ENCODE peak calls at places on chromosomes 12 and 14, in six cellular contexts. One of them, this sample, is unnamed.

GRCh38 chr12:40959041-40959440 is 229.1 kb upstream of the PDZRN4 start:
- DNase-seq in stimulated activated naive CD4-positive, alpha-beta T cell: no peak
- DNase-seq in RPMI8226: no peak
- DNase-seq in NCI-H1092: no peak
- DNase-seq in GM18507: no peak
- DNase-seq in hypothalamus: no peak
- DNase-seq in this sample: no peak

GRCh38 chr14:93301821-93302447 is 30.9 kb downstream of the BTBD7 start:
- DNase-seq in stimulated activated naive CD4-positive, alpha-beta T cell: no peak
- DNase-seq in RPMI8226: no peak
- DNase-seq in NCI-H1092: no peak
- DNase-seq in GM18507: no peak
- DNase-seq in hypothalamus: no peak
- DNase-seq in this sample: no peak

GRCh38 chr14:44404021-44404420 is 103.1 kb downstream of the FSCB start:
- DNase-seq in stimulated activated naive CD4-positive, alpha-beta T cell: no peak
- DNase-seq in RPMI8226: no peak
- DNase-seq in NCI-H1092: no peak
- DNase-seq in GM18507: no peak
- DNase-seq in hypothalamus: no peak
- DNase-seq in this sample: no peak

GRCh38 chr14:64654072-64654899 is 49.9 kb upstream of the PLEKHG3 start:
- DNase-seq in stimulated activated naive CD4-positive, alpha-beta T cell: no peak
- DNase-seq in RPMI8226: no peak
- DNase-seq in NCI-H1092: no peak
- DNase-seq in GM18507: no peak
- DNase-seq in hypothalamus: no peak
- DNase-seq in this sample: peak

GRCh38 chr14:22471545-22472121 is 117.4 kb downstream of the DAD1 start:
- DNase-seq in stimulated activated naive CD4-positive, alpha-beta T cell: no peak
- DNase-seq in RPMI8226: peak
- DNase-seq in NCI-H1092: peak
- DNase-seq in GM18507: no peak
- DNase-seq in hypothalamus: peak
- DNase-seq in this sample: no peak

GRCh38 chr12:92784356-92784755 is 81.6 kb downstream of the PLEKHG7 start:
- DNase-seq in stimulated activated naive CD4-positive, alpha-beta T cell: no peak
- DNase-seq in RPMI8226: no peak
- DNase-seq in NCI-H1092: no peak
- DNase-seq in GM18507: no peak
- DNase-seq in hypothalamus: no peak
- DNase-seq in this sample: no peak

GRCh38 chr14:29463727-29464370 is 463.8 kb downstream of the PRKD1 start:
- DNase-seq in stimulated activated naive CD4-positive, alpha-beta T cell: no peak
- DNase-seq in RPMI8226: no peak
- DNase-seq in NCI-H1092: peak
- DNase-seq in GM18507: no peak
- DNase-seq in hypothalamus: no peak
- DNase-seq in this sample: no peak

GRCh38 chr14:58865520-58866281 is 227.9 kb downstream of the DACT1 start:
- DNase-seq in stimulated activated naive CD4-positive, alpha-beta T cell: no peak
- DNase-seq in RPMI8226: no peak
- DNase-seq in NCI-H1092: no peak
- DNase-seq in GM18507: no peak
- DNase-seq in hypothalamus: no peak
- DNase-seq in this sample: no peak

GRCh38 chr14:26775765-26776577 is 178.1 kb upstream of the NOVA1 start:
- DNase-seq in stimulated activated naive CD4-positive, alpha-beta T cell: no peak
- DNase-seq in RPMI8226: no peak
- DNase-seq in NCI-H1092: no peak
- DNase-seq in GM18507: no peak
- DNase-seq in hypothalamus: no peak
- DNase-seq in this sample: no peak

GRCh38 chr12:77813558-77813957 is 17.1 kb upstream of the NAV3 start:
- DNase-seq in stimulated activated naive CD4-positive, alpha-beta T cell: no peak
- DNase-seq in RPMI8226: no peak
- DNase-seq in NCI-H1092: no peak
- DNase-seq in GM18507: no peak
- DNase-seq in hypothalamus: no peak
- DNase-seq in this sample: no peak

GRCh38 chr14:103680491-103681231 is 34.6 kb downstream of the XRCC3 start:
- DNase-seq in stimulated activated naive CD4-positive, alpha-beta T cell: no peak
- DNase-seq in RPMI8226: no peak
- DNase-seq in NCI-H1092: no peak
- DNase-seq in GM18507: no peak
- DNase-seq in hypothalamus: no peak
- DNase-seq in this sample: no peak

This sample was measured in DMS153.